ENCODE peak calls at places on chromosome 6, in nine cellular contexts. One of them, this sample, is unnamed.

GRCh38 chr6:46022110-46022948 is 6.7 kb upstream of the CLIC5 start:
- DNase-seq in GM12864: no peak
- DNase-seq in testis: no peak
- DNase-seq in adrenal gland: no peak
- DNase-seq in fibroblast of lung: no peak
- DNase-seq in CD8-positive, alpha-beta T cell: no peak
- DNase-seq in bronchial epithelial cell: peak
- DNase-seq in astrocyte: no peak
- DNase-seq in heart left ventricle: no peak
- DNase-seq in this sample: no peak

GRCh38 chr6:152356659-152357058 is 280.5 kb downstream of the SYNE1 start:
- DNase-seq in testis: no peak
- DNase-seq in fibroblast of lung: peak
- DNase-seq in CD8-positive, alpha-beta T cell: no peak
- DNase-seq in bronchial epithelial cell: peak
- DNase-seq in heart left ventricle: no peak
- DNase-seq in astrocyte: no peak
- DNase-seq in GM12864: no peak
- DNase-seq in adrenal gland: no peak
- DNase-seq in this sample: peak

GRCh38 chr6:1524040-1524480 is 85.7 kb upstream of the FOXC1 start:
- DNase-seq in testis: peak
- DNase-seq in CD8-positive, alpha-beta T cell: peak
- DNase-seq in astrocyte: peak
- DNase-seq in GM12864: no peak
- DNase-seq in bronchial epithelial cell: peak
- DNase-seq in fibroblast of lung: peak
- DNase-seq in adrenal gland: peak
- DNase-seq in heart left ventricle: peak
- DNase-seq in this sample: peak

GRCh38 chr6:81265106-81265505 is 487.4 kb downstream of the TENT5A start:
- DNase-seq in CD8-positive, alpha-beta T cell: no peak
- DNase-seq in GM12864: no peak
- DNase-seq in testis: no peak
- DNase-seq in fibroblast of lung: peak
- DNase-seq in heart left ventricle: peak
- DNase-seq in astrocyte: peak
- DNase-seq in adrenal gland: no peak
- DNase-seq in bronchial epithelial cell: no peak
- DNase-seq in this sample: peak

GRCh38 chr6:131065112-131065823 is 2.2 kb upstream of the EPB41L2 start:
- DNase-seq in bronchial epithelial cell: peak
- DNase-seq in astrocyte: no peak
- DNase-seq in fibroblast of lung: no peak
- DNase-seq in adrenal gland: no peak
- DNase-seq in GM12864: no peak
- DNase-seq in CD8-positive, alpha-beta T cell: no peak
- DNase-seq in testis: no peak
- DNase-seq in heart left ventricle: no peak
- DNase-seq in this sample: peak

GRCh38 chr6:89317067-89317466 is 2.0 kb upstream of the GABRR2 start:
- DNase-seq in testis: no peak
- DNase-seq in fibroblast of lung: no peak
- DNase-seq in bronchial epithelial cell: no peak
- DNase-seq in adrenal gland: no peak
- DNase-seq in heart left ventricle: no peak
- DNase-seq in GM12864: no peak
- DNase-seq in CD8-positive, alpha-beta T cell: no peak
- DNase-seq in astrocyte: no peak
- DNase-seq in this sample: no peak

GRCh38 chr6:137493218-137494038 is 766 bp downstream of the OLIG3 start:
- DNase-seq in testis: no peak
- DNase-seq in fibroblast of lung: no peak
- DNase-seq in GM12864: no peak
- DNase-seq in adrenal gland: no peak
- DNase-seq in CD8-positive, alpha-beta T cell: no peak
- DNase-seq in astrocyte: no peak
- DNase-seq in bronchial epithelial cell: no peak
- DNase-seq in heart left ventricle: no peak
- DNase-seq in this sample: no peak

GRCh38 chr6:24543683-24544082 is 48.9 kb downstream of the ALDH5A1 start:
- DNase-seq in GM12864: no peak
- DNase-seq in astrocyte: no peak
- DNase-seq in heart left ventricle: no peak
- DNase-seq in testis: no peak
- DNase-seq in adrenal gland: no peak
- DNase-seq in CD8-positive, alpha-beta T cell: no peak
- DNase-seq in bronchial epithelial cell: no peak
- DNase-seq in fibroblast of lung: no peak
- DNase-seq in this sample: no peak

GRCh38 chr6:57250348-57250747 is 28.2 kb upstream of the RAB23 start:
- DNase-seq in astrocyte: no peak
- DNase-seq in bronchial epithelial cell: no peak
- DNase-seq in fibroblast of lung: no peak
- DNase-seq in testis: no peak
- DNase-seq in heart left ventricle: no peak
- DNase-seq in GM12864: no peak
- DNase-seq in CD8-positive, alpha-beta T cell: no peak
- DNase-seq in adrenal gland: no peak
- DNase-seq in this sample: no peak

GRCh38 chr6:57254055-57254717 is 32.1 kb upstream of the RAB23 start:
- DNase-seq in fibroblast of lung: no peak
- DNase-seq in heart left ventricle: no peak
- DNase-seq in astrocyte: no peak
- DNase-seq in bronchial epithelial cell: no peak
- DNase-seq in GM12864: no peak
- DNase-seq in CD8-positive, alpha-beta T cell: no peak
- DNase-seq in adrenal gland: no peak
- DNase-seq in testis: no peak
- DNase-seq in this sample: no peak

GRCh38 chr6:57252975-57253374 is 30.9 kb upstream of the RAB23 start:
- DNase-seq in testis: peak
- DNase-seq in fibroblast of lung: peak
- DNase-seq in bronchial epithelial cell: peak
- DNase-seq in CD8-positive, alpha-beta T cell: no peak
- DNase-seq in adrenal gland: no peak
- DNase-seq in astrocyte: peak
- DNase-seq in heart left ventricle: no peak
- DNase-seq in GM12864: no peak
- DNase-seq in this sample: peak

GRCh38 chr6:57255451-57256181 is 33.5 kb upstream of the RAB23 start:
- DNase-seq in heart left ventricle: no peak
- DNase-seq in fibroblast of lung: no peak
- DNase-seq in adrenal gland: no peak
- DNase-seq in bronchial epithelial cell: no peak
- DNase-seq in astrocyte: no peak
- DNase-seq in testis: no peak
- DNase-seq in CD8-positive, alpha-beta T cell: no peak
- DNase-seq in GM12864: no peak
- DNase-seq in this sample: no peak

DNA sequence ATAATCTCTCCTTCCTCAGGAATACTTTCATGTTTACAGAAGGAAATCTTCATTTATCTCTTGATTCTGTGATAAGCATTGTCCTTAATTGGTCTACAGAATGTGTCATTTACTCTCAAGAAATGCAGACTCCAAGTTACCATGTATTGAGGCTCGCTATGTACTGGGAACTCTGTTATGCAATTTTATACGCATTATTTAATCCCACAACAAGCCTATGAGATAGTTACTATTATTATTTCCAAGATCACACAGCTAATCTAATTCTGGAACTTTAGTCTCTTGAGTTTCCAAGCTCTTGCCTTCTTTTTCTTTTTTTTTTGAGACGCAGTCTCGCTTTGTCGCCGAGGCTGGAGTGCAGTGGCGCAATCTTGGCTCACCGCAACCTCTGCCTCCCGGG is 30.0 kb upstream of the RAB23 start:
- DNase-seq in GM12864: no peak
- DNase-seq in testis: no peak
- DNase-seq in fibroblast of lung: no peak
- DNase-seq in bronchial epithelial cell: no peak
- DNase-seq in adrenal gland: no peak
- DNase-seq in astrocyte: no peak
- DNase-seq in heart left ventricle: no peak
- DNase-seq in CD8-positive, alpha-beta T cell: no peak
- DNase-seq in this sample: no peak
- H3K4me3 ChIP-seq in GM12864: no peak
- H3K4me3 ChIP-seq in testis: no peak
- H3K4me3 ChIP-seq in fibroblast of lung: no peak
- H3K4me3 ChIP-seq in bronchial epithelial cell: no peak
- H3K4me3 ChIP-seq in adrenal gland: no peak
- H3K4me3 ChIP-seq in astrocyte: no peak
- H3K4me3 ChIP-seq in heart left ventricle: no peak
- H3K4me3 ChIP-seq in CD8-positive, alpha-beta T cell: no peak
- H3K4me3 ChIP-seq in this sample: no peak

GRCh38 chr6:168072266-168072665 is 6.7 kb downstream of the FRMD1 start:
- DNase-seq in testis: no peak
- DNase-seq in heart left ventricle: no peak
- DNase-seq in astrocyte: no peak
- DNase-seq in adrenal gland: no peak
- DNase-seq in CD8-positive, alpha-beta T cell: no peak
- DNase-seq in GM12864: no peak
- DNase-seq in bronchial epithelial cell: no peak
- DNase-seq in fibroblast of lung: no peak
- DNase-seq in this sample: no peak

GRCh38 chr6:168073937-168074730 is 4.9 kb downstream of the FRMD1 start:
- DNase-seq in CD8-positive, alpha-beta T cell: no peak
- DNase-seq in GM12864: no peak
- DNase-seq in astrocyte: no peak
- DNase-seq in testis: no peak
- DNase-seq in adrenal gland: no peak
- DNase-seq in heart left ventricle: no peak
- DNase-seq in fibroblast of lung: no peak
- DNase-seq in bronchial epithelial cell: no peak
- DNase-seq in this sample: no peak

GRCh38 chr6:168070804-168071203 is 8.2 kb downstream of the FRMD1 start:
- DNase-seq in adrenal gland: no peak
- DNase-seq in GM12864: no peak
- DNase-seq in astrocyte: no peak
- DNase-seq in fibroblast of lung: no peak
- DNase-seq in testis: no peak
- DNase-seq in CD8-positive, alpha-beta T cell: no peak
- DNase-seq in heart left ventricle: no peak
- DNase-seq in bronchial epithelial cell: no peak
- DNase-seq in this sample: no peak

GRCh38 chr6:168072730-168073129 is 6.3 kb downstream of the FRMD1 start:
- DNase-seq in fibroblast of lung: no peak
- DNase-seq in testis: no peak
- DNase-seq in adrenal gland: no peak
- DNase-seq in GM12864: no peak
- DNase-seq in astrocyte: no peak
- DNase-seq in heart left ventricle: no peak
- DNase-seq in bronchial epithelial cell: no peak
- DNase-seq in CD8-positive, alpha-beta T cell: no peak
- DNase-seq in this sample: no peak

DNA sequence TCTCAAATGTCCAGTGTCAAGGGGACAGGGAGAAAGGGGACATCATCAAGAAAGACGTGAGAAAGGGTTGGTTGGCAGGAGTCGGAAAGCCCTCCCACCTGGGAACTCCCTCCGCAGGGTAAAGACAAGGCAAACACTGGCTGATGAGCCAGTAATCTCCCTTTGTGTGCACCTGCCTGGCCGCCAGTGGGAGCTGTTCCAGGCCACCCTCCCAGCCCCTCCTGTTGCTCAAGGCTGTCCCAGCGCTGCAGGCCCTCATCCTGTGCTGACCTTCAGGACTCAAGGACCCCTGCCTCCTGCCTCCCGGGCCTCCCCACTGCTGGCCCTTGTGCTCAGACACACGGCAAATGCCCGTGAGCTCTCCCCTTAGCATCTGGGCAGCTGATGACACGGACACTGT is 7.4 kb downstream of the FRMD1 start:
- DNase-seq in fibroblast of lung: no peak
- DNase-seq in GM12864: no peak
- DNase-seq in testis: no peak
- DNase-seq in astrocyte: no peak
- DNase-seq in heart left ventricle: no peak
- DNase-seq in bronchial epithelial cell: no peak
- DNase-seq in CD8-positive, alpha-beta T cell: no peak
- DNase-seq in adrenal gland: no peak
- DNase-seq in this sample: no peak
- TF ChIP-seq CTCF in fibroblast of lung: no peak
- TF ChIP-seq CTCF in GM12864: no peak
- TF ChIP-seq CTCF in testis: no peak
- TF ChIP-seq CTCF in astrocyte: no peak
- TF ChIP-seq CTCF in heart left ventricle: no peak
- TF ChIP-seq CTCF in bronchial epithelial cell: no peak
- TF ChIP-seq CTCF in CD8-positive, alpha-beta T cell: no peak
- TF ChIP-seq CTCF in adrenal gland: no peak
- TF ChIP-seq CTCF in this sample: no peak

GRCh38 chr6:14835122-14835521 is 410.7 kb upstream of the JARID2 start:
- DNase-seq in testis: no peak
- DNase-seq in astrocyte: no peak
- DNase-seq in heart left ventricle: no peak
- DNase-seq in bronchial epithelial cell: no peak
- DNase-seq in CD8-positive, alpha-beta T cell: no peak
- DNase-seq in adrenal gland: no peak
- DNase-seq in fibroblast of lung: no peak
- DNase-seq in GM12864: no peak
- DNase-seq in this sample: no peak

GRCh38 chr6:14831070-14831469 is 414.8 kb upstream of the JARID2 start:
- DNase-seq in testis: no peak
- DNase-seq in adrenal gland: no peak
- DNase-seq in heart left ventricle: no peak
- DNase-seq in fibroblast of lung: no peak
- DNase-seq in bronchial epithelial cell: no peak
- DNase-seq in GM12864: no peak
- DNase-seq in astrocyte: no peak
- DNase-seq in CD8-positive, alpha-beta T cell: no peak
- DNase-seq in this sample: no peak

GRCh38 chr6:14828146-14828705 is 417.6 kb upstream of the JARID2 start:
- DNase-seq in testis: no peak
- DNase-seq in heart left ventricle: no peak
- DNase-seq in adrenal gland: no peak
- DNase-seq in fibroblast of lung: no peak
- DNase-seq in CD8-positive, alpha-beta T cell: no peak
- DNase-seq in bronchial epithelial cell: no peak
- DNase-seq in GM12864: no peak
- DNase-seq in astrocyte: no peak
- DNase-seq in this sample: no peak

GRCh38 chr6:14832427-14832826 is 413.4 kb upstream of the JARID2 start:
- DNase-seq in heart left ventricle: no peak
- DNase-seq in bronchial epithelial cell: no peak
- DNase-seq in GM12864: no peak
- DNase-seq in adrenal gland: no peak
- DNase-seq in astrocyte: no peak
- DNase-seq in testis: no peak
- DNase-seq in fibroblast of lung: no peak
- DNase-seq in CD8-positive, alpha-beta T cell: no peak
- DNase-seq in this sample: no peak

GRCh38 chr6:14831922-14832321 is 413.9 kb upstream of the JARID2 start:
- DNase-seq in adrenal gland: no peak
- DNase-seq in GM12864: no peak
- DNase-seq in bronchial epithelial cell: no peak
- DNase-seq in CD8-positive, alpha-beta T cell: no peak
- DNase-seq in fibroblast of lung: no peak
- DNase-seq in heart left ventricle: no peak
- DNase-seq in astrocyte: no peak
- DNase-seq in testis: no peak
- DNase-seq in this sample: no peak
- H3K4me3 ChIP-seq in adrenal gland: no peak
- H3K4me3 ChIP-seq in GM12864: no peak
- H3K4me3 ChIP-seq in bronchial epithelial cell: no peak
- H3K4me3 ChIP-seq in CD8-positive, alpha-beta T cell: no peak
- H3K4me3 ChIP-seq in fibroblast of lung: no peak
- H3K4me3 ChIP-seq in heart left ventricle: no peak
- H3K4me3 ChIP-seq in astrocyte: no peak
- H3K4me3 ChIP-seq in testis: no peak
- H3K4me3 ChIP-seq in this sample: no peak

GRCh38 chr6:96467814-96468213 is 53.8 kb upstream of the UFL1 start:
- DNase-seq in GM12864: no peak
- DNase-seq in CD8-positive, alpha-beta T cell: no peak
- DNase-seq in heart left ventricle: no peak
- DNase-seq in testis: no peak
- DNase-seq in astrocyte: no peak
- DNase-seq in fibroblast of lung: no peak
- DNase-seq in adrenal gland: no peak
- DNase-seq in bronchial epithelial cell: no peak
- DNase-seq in this sample: no peak

GRCh38 chr6:96470296-96470695 is 51.3 kb upstream of the UFL1 start:
- DNase-seq in bronchial epithelial cell: no peak
- DNase-seq in fibroblast of lung: no peak
- DNase-seq in testis: no peak
- DNase-seq in GM12864: no peak
- DNase-seq in astrocyte: no peak
- DNase-seq in adrenal gland: no peak
- DNase-seq in CD8-positive, alpha-beta T cell: no peak
- DNase-seq in heart left ventricle: no peak
- DNase-seq in this sample: no peak

GRCh38 chr6:96469312-96469711 is 52.3 kb upstream of the UFL1 start:
- DNase-seq in CD8-positive, alpha-beta T cell: no peak
- DNase-seq in testis: no peak
- DNase-seq in fibroblast of lung: no peak
- DNase-seq in adrenal gland: no peak
- DNase-seq in GM12864: no peak
- DNase-seq in heart left ventricle: no peak
- DNase-seq in bronchial epithelial cell: no peak
- DNase-seq in astrocyte: no peak
- DNase-seq in this sample: no peak

GRCh38 chr6:96468281-96468680 is 53.3 kb upstream of the UFL1 start:
- DNase-seq in astrocyte: no peak
- DNase-seq in adrenal gland: no peak
- DNase-seq in fibroblast of lung: no peak
- DNase-seq in CD8-positive, alpha-beta T cell: no peak
- DNase-seq in testis: no peak
- DNase-seq in heart left ventricle: no peak
- DNase-seq in GM12864: no peak
- DNase-seq in bronchial epithelial cell: no peak
- DNase-seq in this sample: no peak

DNA sequence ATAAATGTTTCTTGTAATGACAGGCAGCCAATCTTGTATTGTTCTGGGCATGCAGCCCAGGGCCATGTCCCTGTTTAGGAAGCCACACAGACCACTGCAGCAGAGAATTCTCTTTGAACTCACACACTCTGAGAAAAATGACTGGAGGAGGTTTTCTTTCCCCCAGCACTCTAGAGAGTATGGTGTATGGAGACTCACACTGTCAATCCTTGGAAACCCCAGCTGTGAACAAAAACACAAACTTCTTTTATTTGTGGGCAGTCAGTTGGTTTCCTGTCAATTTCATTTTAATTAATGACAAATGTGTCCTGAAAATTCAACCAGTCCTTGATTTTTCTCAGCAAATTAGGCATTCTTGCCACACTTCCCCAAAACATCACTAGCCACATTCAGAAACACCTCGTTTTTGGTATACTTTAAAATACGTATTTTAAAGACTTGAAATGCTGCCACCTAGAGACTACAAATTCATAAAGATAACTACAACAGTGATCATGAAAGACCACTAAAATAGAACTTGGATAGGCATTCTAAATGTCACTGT is 52.9 kb upstream of the UFL1 start:
- DNase-seq in testis: no peak
- DNase-seq in bronchial epithelial cell: no peak
- DNase-seq in fibroblast of lung: peak
- DNase-seq in GM12864: no peak
- DNase-seq in astrocyte: no peak
- DNase-seq in adrenal gland: peak
- DNase-seq in CD8-positive, alpha-beta T cell: no peak
- DNase-seq in heart left ventricle: no peak
- DNase-seq in this sample: no peak
- TF ChIP-seq CTCF in testis: no peak
- TF ChIP-seq CTCF in bronchial epithelial cell: no peak
- TF ChIP-seq CTCF in fibroblast of lung: no peak
- TF ChIP-seq CTCF in GM12864: peak
- TF ChIP-seq CTCF in astrocyte: peak
- TF ChIP-seq CTCF in adrenal gland: peak
- TF ChIP-seq CTCF in CD8-positive, alpha-beta T cell: no peak
- TF ChIP-seq CTCF in heart left ventricle: no peak
- TF ChIP-seq CTCF in this sample: no peak